ENCODE peak calls at places on chromosomes 2 and 18, in eight cellular contexts. W is cardiac fibroblast; Z is NCI-H146; D is CD4-positive, CD25-positive, alpha-beta regulatory T cell; F is Ammon's horn; U is stimulated activated CD4-positive, alpha-beta T cell treated with anti-CD3 and anti-CD28 coated beads, Interleukin-4, amount 100 ng/mL, for 1 hour; L is stromal cell of bone marrow; T is neuronal stem cell. Q is an unnamed sample.

GRCh38 chr2:116668691-116669090 is 1145.8 kb upstream of the DDX18 start:
- DNase-seq in U (no peak), L (no peak), F (no peak), T (no peak), Z (no peak), W (no peak), D (no peak), Q (no peak)

GRCh38 chr2:2020897-2021296 is 276.6 kb upstream of the PXDN start:
- DNase-seq in Z (no peak), W (no peak), D (no peak), T (no peak), L (no peak), U (no peak), F (no peak), Q (no peak)

GRCh38 chr2:39141346-39142011 is 20.6 kb upstream of the SOS1 start:
- DNase-seq in U (no peak), D (no peak), Z (no peak), L (no peak), F (no peak), T (no peak), W (peak; percentile 36), Q (no peak)

GRCh38 chr2:71862921-71863320 is 284.7 kb downstream of the CYP26B1 start:
- DNase-seq in F (no peak), Z (no peak), W (no peak), D (no peak), L (no peak), U (no peak), T (no peak), Q (no peak)

GRCh38 chr2:19321946-19322345 is 36.5 kb downstream of the OSR1 start:
- DNase-seq in F (no peak), U (no peak), L (no peak), D (no peak), Z (no peak), W (peak; percentile 17), T (no peak), Q (no peak)

GRCh38 chr2:77910136-77910535 is 388.0 kb upstream of the LRRTM4 start:
- DNase-seq in U (no peak), W (no peak), F (no peak), Z (no peak), T (no peak), L (no peak), D (no peak), Q (no peak)

GRCh38 chr2:2840681-2841300 is 509.7 kb upstream of the MYT1L start:
- DNase-seq in U (no peak), W (no peak), Z (no peak), D (no peak), F (no peak), L (no peak), T (no peak), Q (no peak)

GRCh38 chr2:100601661-100602060 is 38.9 kb downstream of the PDCL3 start:
- DNase-seq in L (no peak), Z (no peak), D (no peak), W (no peak), U (no peak), F (no peak), T (no peak), Q (no peak)

GRCh38 chr2:33321236-33321731 is 155.2 kb upstream of the RASGRP3 start:
- DNase-seq in T (no peak), U (peak; percentile 6), W (peak; percentile 63), Z (no peak), L (peak; percentile 30), D (no peak), F (no peak), Q (no peak)

GRCh38 chr2:156918410-156918809 is 339.1 kb upstream of the GALNT5 start:
- DNase-seq in U (no peak), Z (no peak), T (peak; percentile 5), D (no peak), W (peak; percentile 63), F (no peak), L (no peak), Q (no peak)

GRCh38 chr2:10981461-10981860 is 69.7 kb downstream of the KCNF1 start:
- DNase-seq in Z (no peak), L (no peak), F (no peak), T (no peak), D (no peak), W (no peak), U (no peak), Q (no peak)

GRCh38 chr2:177296047-177296446 is 31.5 kb upstream of the NFE2L2 start:
- DNase-seq in D (peak; percentile 51), F (peak; percentile 11), Z (no peak), U (no peak), T (no peak), L (no peak), W (peak; percentile 66), Q (no peak)

GRCh38 chr2:29317077-29317517 is 201.9 kb downstream of the CLIP4 start:
- DNase-seq in Z (no peak), W (peak; percentile 85), F (peak; percentile 48), U (no peak), D (no peak), T (no peak), L (peak; percentile 27), Q (no peak)

GRCh38 chr2:64946737-64947090 is 42.5 kb upstream of the SLC1A4 start:
- DNase-seq in U (no peak), F (no peak), W (no peak), L (no peak), T (no peak), Z (no peak), D (no peak), Q (no peak)

GRCh38 chr2:26185304-26185928 is 12.5 kb downstream of the GAREM2 start:
- DNase-seq in Z (no peak), W (peak; percentile 9), U (no peak), T (no peak), D (no peak), F (no peak), L (no peak), Q (no peak)

GRCh38 chr2:174918886-174919526 is 86.2 kb downstream of the CHN1 start:
- DNase-seq in U (no peak), F (no peak), T (no peak), Z (no peak), D (no peak), L (no peak), W (no peak), Q (no peak)

GRCh38 chr18:10771053-10771709 is 245.4 kb downstream of the NAPG start:
- DNase-seq in D (no peak), L (peak; percentile 22), U (no peak), Z (no peak), T (no peak), W (peak; percentile 3), F (no peak), Q (no peak)

GRCh38 chr2:36478332-36478738 is 119.6 kb downstream of the FEZ2 start:
- DNase-seq in Z (no peak), L (peak; percentile 88), T (no peak), D (no peak), U (no peak), F (peak; percentile 28), W (peak; percentile 98), Q (no peak)

GRCh38 chr18:31736630-31737029 is 24.1 kb downstream of the SLC25A52 start:
- DNase-seq in L (no peak), F (no peak), W (no peak), T (no peak), D (no peak), Z (no peak), U (no peak), Q (no peak)

GRCh38 chr2:51304341-51304740 is 272.4 kb upstream of the NRXN1 start:
- DNase-seq in F (peak; percentile 77), W (no peak), U (no peak), D (no peak), T (no peak), Z (no peak), L (no peak), Q (no peak)

GRCh38 chr18:56515522-56515921 is 122.9 kb downstream of the TXNL1 start:
- DNase-seq in W (no peak), L (no peak), F (no peak), Z (no peak), U (no peak), D (no peak), T (no peak), Q (no peak)

GRCh38 chr2:3445891-3446290 is 66.4 kb downstream of the TRAPPC12 start:
- DNase-seq in L (no peak), T (no peak), D (no peak), U (no peak), W (no peak), F (no peak), Z (no peak), Q (peak; percentile 11)

GRCh38 chr2:202689459-202689858 is 54.7 kb downstream of the FAM117B start:
- DNase-seq in L (no peak), Z (no peak), T (no peak), W (no peak), D (no peak), F (no peak), U (no peak), Q (no peak)

GRCh38 chr2:47520825-47521665 is 118.1 kb downstream of the MSH2 start:
- DNase-seq in D (peak; percentile 81), L (no peak), Z (peak; percentile 83), F (peak; percentile 77), W (peak; percentile 62), T (no peak), U (peak; percentile 74), Q (peak; percentile 50)

GRCh38 chr2:108927936-108928659 is 60.9 kb downstream of the EDAR start:
- DNase-seq in T (peak; percentile 30), U (peak; percentile 7), W (peak; percentile 68), D (peak; percentile 55), L (peak; percentile 41), Z (peak; percentile 48), F (peak; percentile 69), Q (peak; percentile 35)

GRCh38 chr18:74914052-74914591 is 294.8 kb downstream of the PTGR3 start:
- DNase-seq in Z (no peak), L (no peak), F (no peak), U (no peak), D (no peak), W (no peak), T (no peak), Q (no peak)

GRCh38 chr2:149652925-149653324 is 65.3 kb upstream of the MMADHC start:
- DNase-seq in U (no peak), T (no peak), D (no peak), F (no peak), Z (no peak), W (peak; percentile 17), L (no peak), Q (no peak)

GRCh38 chr2:197378494-197378972 is 56.3 kb downstream of the SF3B1 start:
- DNase-seq in D (peak; percentile 65), T (peak; percentile 59), U (peak; percentile 57), Z (peak; percentile 35), F (peak; percentile 62), L (peak; percentile 15), W (peak; percentile 67), Q (peak; percentile 59)

GRCh38 chr2:223180463-223180862 is 128.5 kb downstream of the KCNE4 start:
- DNase-seq in Z (no peak), D (no peak), U (no peak), F (no peak), W (no peak), L (no peak), T (no peak), Q (no peak)

GRCh38 chr2:72788756-72789155 is 37.1 kb downstream of the EXOC6B start:
- DNase-seq in U (no peak), T (no peak), F (no peak), W (peak; percentile 70), D (no peak), L (peak; percentile 90), Z (no peak), Q (no peak)

GRCh38 chr2:6864938-6865345 is 765 bp downstream of the CMPK2 start:
- DNase-seq in W (no peak), T (no peak), D (no peak), U (no peak), F (no peak), L (no peak), Z (no peak), Q (no peak)

GRCh38 chr2:172735646-172736418 is at the start of gene RAPGEF4:
- DNase-seq in D (no peak), T (peak; percentile 36), U (peak; percentile 3), W (no peak), L (no peak), Z (peak; percentile 58), F (no peak), Q (no peak)

GRCh38 chr2:225056330-225057073 is 14.2 kb upstream of the DOCK10 start:
- DNase-seq in L (no peak), Z (no peak), W (peak; percentile 55), F (no peak), U (no peak), D (no peak), T (no peak), Q (no peak)

GRCh38 chr2:26540306-26540705 is 62.4 kb upstream of the OTOF start:
- DNase-seq in D (no peak), W (no peak), F (no peak), Z (no peak), U (no peak), L (no peak), T (no peak), Q (no peak)

Q was measured in NCI-H2029 treated with DMSO at 0.1 percent for 48 hours.